ENCODE peak calls at places on chromosomes 12 and 14, in six cellular contexts. B is MCF 10A; K is endothelial cell of umbilical vein; S is CD8-positive, alpha-beta T cell; I is neural crest cell; H is astrocyte of the cerebellum. T is an unnamed sample.

GRCh38 chr14:22887990-22888378 is 5.0 kb downstream of the REM2 start:
- DNase-seq in S (peak), K (no peak), B (no peak), H (no peak), I (no peak), T (no peak)

GRCh38 chr14:51596473-51596870 is 55.2 kb upstream of the FRMD6 start:
- DNase-seq in I (no peak), B (no peak), H (no peak), S (no peak), K (no peak), T (no peak)

GRCh38 chr12:86261142-86261541 is 5.0 kb upstream of the MGAT4C start:
- DNase-seq in S (no peak), K (no peak), I (no peak), H (no peak), B (peak), T (no peak)

GRCh38 chr14:89801128-89801527 is 153.4 kb downstream of the EFCAB11 start:
- DNase-seq in I (no peak), K (no peak), S (no peak), H (no peak), B (peak), T (no peak)

GRCh38 chr14:72433511-72433910 is 460.4 kb downstream of the DPF3 start:
- DNase-seq in S (no peak), K (no peak), H (peak), B (peak), I (no peak), T (no peak)

GRCh38 chr14:54902521-54903420 is at the start of gene GCH1:
- DNase-seq in I (peak), K (peak), B (peak), S (peak), H (no peak), T (peak)

GRCh38 chr14:24843494-24843893 is 206.5 kb downstream of the STXBP6 start:
- DNase-seq in I (no peak), S (no peak), B (no peak), K (no peak), H (no peak), T (no peak)

GRCh38 chr14:74765721-74766120 is 2.6 kb downstream of the YLPM1 start:
- DNase-seq in I (no peak), S (peak), K (peak), H (no peak), B (no peak), T (no peak)

GRCh38 chr14:69980457-69981414 is 101.5 kb downstream of the SMOC1 start:
- DNase-seq in S (no peak), B (peak), K (no peak), H (no peak), I (no peak), T (no peak)

GRCh38 chr12:27505124-27505523 is 18.9 kb upstream of the PPFIBP1 start:
- DNase-seq in K (no peak), B (no peak), I (no peak), H (peak), S (no peak), T (no peak)

GRCh38 chr14:50944647-50945413 is 547 bp upstream of the PYGL start:
- DNase-seq in I (no peak), H (no peak), B (peak), K (peak), S (no peak), T (no peak)

GRCh38 chr14:71262466-71262865 is 355.2 kb downstream of the PCNX1 start:
- DNase-seq in H (no peak), B (no peak), S (no peak), I (no peak), K (no peak), T (no peak)

GRCh38 chr14:32702571-32702970 is 236.1 kb upstream of the NPAS3 start:
- DNase-seq in H (no peak), B (no peak), I (peak), K (peak), S (no peak), T (no peak)

GRCh38 chr14:22664261-22664660 is 20.1 kb upstream of the OR6J1 start:
- DNase-seq in B (no peak), I (no peak), S (no peak), H (no peak), K (no peak), T (no peak)

GRCh38 chr14:86532219-86532618 is 1002.3 kb downstream of the FLRT2 start:
- DNase-seq in I (no peak), K (no peak), B (peak), S (no peak), H (peak), T (no peak)

GRCh38 chr12:95741635-95742034 is 48.9 kb downstream of the NTN4 start:
- DNase-seq in S (no peak), H (no peak), K (no peak), B (no peak), I (no peak), T (no peak)

GRCh38 chr12:121939190-121939589 is 20.8 kb downstream of the CFAP251 start:
- DNase-seq in K (no peak), H (no peak), B (peak), I (no peak), S (no peak), T (no peak)

GRCh38 chr14:90658541-90658967 is 157.7 kb downstream of the TTC7B start:
- DNase-seq in I (no peak), K (no peak), H (no peak), B (no peak), S (no peak), T (peak)

GRCh38 chr12:112294793-112295192 is 87.4 kb downstream of the HECTD4 start:
- DNase-seq in I (no peak), B (peak), S (no peak), H (no peak), K (peak), T (no peak)

GRCh38 chr12:13097526-13097925 is 5.9 kb downstream of the GSG1 start:
- DNase-seq in K (no peak), H (no peak), I (no peak), S (no peak), B (no peak), T (no peak)

GRCh38 chr12:119008691-119009221 is 27.4 kb downstream of the SRRM4 start:
- DNase-seq in H (no peak), B (no peak), K (no peak), S (no peak), I (peak), T (no peak)

GRCh38 chr12:81123611-81124010 is 45.7 kb downstream of the ACSS3 start:
- DNase-seq in H (no peak), K (no peak), B (no peak), S (no peak), I (no peak), T (no peak)

GRCh38 chr12:81125691-81126090 is 47.8 kb downstream of the ACSS3 start:
- DNase-seq in K (no peak), I (no peak), H (no peak), B (no peak), S (no peak), T (no peak)

DNA sequence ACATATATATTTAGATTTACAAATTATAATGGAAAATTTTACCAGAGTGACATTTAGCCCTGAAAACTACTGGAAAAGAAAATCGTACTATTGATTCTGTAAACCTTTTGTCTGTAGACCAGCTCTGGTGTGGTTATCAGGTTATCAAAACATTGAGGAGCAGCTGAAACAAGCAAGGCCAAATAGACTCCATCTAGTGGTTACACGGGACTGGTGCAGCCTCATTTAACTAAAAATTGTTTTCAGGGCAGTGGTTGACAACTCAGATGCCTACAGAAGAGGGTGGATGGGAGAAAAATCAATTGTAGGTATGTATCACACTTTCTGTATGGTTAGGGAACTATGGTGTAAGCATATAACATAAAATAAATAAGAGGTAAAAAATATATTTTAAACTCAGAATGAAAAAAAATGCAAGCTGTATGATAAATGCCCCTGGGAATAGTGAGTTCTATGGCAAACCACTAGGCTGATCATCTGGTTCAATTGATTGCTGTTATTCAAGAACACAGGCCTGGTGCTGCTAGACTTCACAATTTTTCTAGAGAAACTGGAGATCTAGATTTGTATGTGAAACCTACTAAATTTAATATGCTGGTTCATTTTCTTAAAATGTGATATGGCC is 51.2 kb downstream of the ACSS3 start:
- DNase-seq in S (no peak), I (peak), B (peak), K (peak), H (peak), T (no peak)
- TF ChIP-seq CTCF in S (peak), I (peak), B (peak), K (peak), H (peak), T (peak)

DNA sequence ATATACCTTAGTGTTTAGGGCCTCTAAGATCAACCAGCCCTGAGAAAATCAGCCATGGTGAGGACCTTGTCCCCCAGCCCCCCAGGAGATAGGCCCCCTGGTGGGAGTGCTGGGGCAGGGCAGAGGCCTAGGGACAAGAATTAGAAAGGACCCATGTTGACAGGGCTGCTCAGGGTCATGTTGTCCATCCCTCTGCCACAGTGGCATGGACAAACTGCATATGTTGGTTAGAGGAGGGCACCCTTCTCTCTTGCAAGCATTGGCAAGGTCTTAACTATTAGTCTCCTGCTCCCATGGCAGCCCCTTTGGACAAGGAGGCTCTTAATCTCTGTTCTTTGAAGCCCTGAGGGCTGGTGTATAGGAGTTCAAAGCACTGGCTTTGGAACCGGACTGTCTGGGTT is 755 bp upstream of the PTPN6 start:
- DNase-seq in B (no peak), K (no peak), I (no peak), S (no peak), H (no peak), T (no peak)
- TF ChIP-seq CTCF in B (no peak), K (peak), I (peak), S (peak), H (peak), T (peak)

DNA sequence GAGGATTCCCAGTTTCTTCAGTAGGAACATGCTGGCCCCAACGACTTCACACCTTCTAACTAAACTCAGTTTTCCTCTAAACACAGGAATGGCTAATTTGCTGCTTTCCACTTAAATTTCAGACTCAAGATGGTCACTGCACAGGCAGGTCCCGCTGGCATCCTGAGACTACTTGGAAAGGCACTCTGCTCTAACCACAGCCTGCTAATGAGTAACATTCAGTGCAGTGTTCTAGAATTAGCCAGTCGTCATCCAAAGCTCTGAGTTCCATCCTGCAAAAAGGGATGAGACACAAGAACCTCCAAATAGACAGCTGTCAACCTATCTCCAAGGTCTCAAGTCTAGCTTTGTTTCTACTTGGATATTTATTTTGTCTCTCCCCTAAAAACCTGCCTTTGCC is 6.0 kb downstream of the CCDC92 start:
- DNase-seq in I (no peak), S (no peak), H (peak), K (no peak), B (no peak), T (no peak)
- TF ChIP-seq CTCF in I (no peak), S (no peak), H (no peak), K (no peak), B (no peak), T (no peak)

DNA sequence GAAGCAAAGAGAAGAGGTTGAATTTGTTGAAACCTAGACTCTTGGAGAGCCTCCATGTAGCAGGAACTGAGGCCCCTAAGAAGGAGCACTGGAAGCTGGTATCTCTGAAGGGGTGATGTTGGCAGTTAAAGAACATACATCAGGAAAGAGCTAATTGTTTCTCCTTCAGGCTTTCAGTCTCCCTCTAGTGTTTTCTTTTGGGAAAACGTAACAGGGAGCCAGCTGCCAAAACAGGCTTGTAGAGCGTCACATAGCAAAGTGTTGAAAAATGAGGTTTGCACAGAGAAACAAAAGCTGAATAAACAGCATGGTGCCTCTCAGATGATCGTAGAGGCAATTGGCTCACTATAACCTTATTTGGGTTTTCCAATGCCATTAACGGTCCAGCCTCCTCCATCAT is 46.9 kb upstream of the CAND1 start:
- DNase-seq in H (peak), K (no peak), I (no peak), S (no peak), B (peak), T (no peak)
- TF ChIP-seq CTCF in H (peak), K (no peak), I (peak), S (no peak), B (peak), T (no peak)

DNA sequence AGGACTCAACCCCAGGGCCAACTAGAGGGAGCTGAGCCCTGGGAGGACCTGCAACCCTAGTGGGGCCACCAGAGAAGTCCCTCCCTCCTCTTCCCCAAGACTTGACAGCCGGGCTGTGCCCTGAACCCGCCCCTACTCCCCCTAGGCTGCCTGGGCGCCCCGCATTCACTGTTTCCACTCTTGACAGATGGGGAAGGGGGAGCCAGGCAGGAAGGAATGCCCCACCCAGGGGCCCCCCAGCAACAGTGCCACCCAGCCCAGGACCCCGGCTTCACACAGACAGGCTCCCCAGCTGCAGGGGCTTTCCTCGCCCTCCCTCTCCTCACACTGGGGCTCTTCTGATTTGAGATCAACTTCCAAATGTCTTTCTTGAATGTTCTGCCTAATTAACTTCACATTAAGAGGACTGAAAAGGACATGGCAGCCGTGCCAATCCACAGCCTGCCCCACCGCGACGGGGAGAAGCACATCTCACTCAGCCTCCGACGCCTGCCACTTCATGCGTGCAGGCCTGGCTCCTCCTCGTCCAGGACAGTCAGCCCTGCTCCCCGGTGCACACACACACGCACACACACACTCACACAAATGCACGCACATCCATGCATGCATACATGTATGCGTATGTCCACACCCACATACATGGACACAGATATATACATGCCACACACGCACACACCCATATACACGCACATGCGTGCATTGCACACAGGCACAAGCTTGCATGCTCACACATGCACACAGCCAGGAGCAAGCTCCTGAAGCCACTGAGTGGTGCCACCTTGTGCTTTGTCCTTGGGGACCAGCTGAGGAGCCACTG is 19.6 kb upstream of the C14orf180 start:
- DNase-seq in H (no peak), S (no peak), B (no peak), K (no peak), I (no peak), T (peak)
- TF ChIP-seq CTCF in H (no peak), S (no peak), B (no peak), K (no peak), I (no peak), T (no peak)

GRCh38 chr12:356276-356988 is 32.7 kb downstream of the KDM5A start:
- DNase-seq in K (no peak), B (peak), I (no peak), H (peak), S (no peak), T (no peak)
- TF ChIP-seq CTCF in K (no peak), B (no peak), I (no peak), H (no peak), S (no peak), T (no peak)

GRCh38 chr12:64801381-64801780 is 23.1 kb upstream of the TBC1D30 start:
- DNase-seq in S (no peak), K (peak), B (peak), H (no peak), I (no peak), T (no peak)
- TF ChIP-seq CTCF in S (no peak), K (peak), B (no peak), H (peak), I (no peak), T (no peak)

T was measured in CD14-positive monocyte.